ENCODE peak calls at places on chromosomes 5 and 9, in five cellular contexts. One of them, this sample, is unnamed.

GRCh38 chr9:125747765-125748510 is 765 bp downstream of the PBX3 start:
- DNase-seq in heart left ventricle: peak; percentile 47
- DNase-seq in nucleus accumbens: peak; percentile 14
- DNase-seq in body of pancreas: peak; percentile 44
- DNase-seq in T-helper 1 cell: peak; percentile 28
- DNase-seq in this sample: no peak

GRCh38 chr5:105501315-105501714 is 1938.7 kb upstream of the NUDT12 start:
- DNase-seq in body of pancreas: no peak
- DNase-seq in nucleus accumbens: no peak
- DNase-seq in heart left ventricle: no peak
- DNase-seq in T-helper 1 cell: no peak
- DNase-seq in this sample: no peak

GRCh38 chr9:108676344-108676743 is 179.4 kb downstream of the ACTL7B start:
- DNase-seq in body of pancreas: no peak
- DNase-seq in heart left ventricle: no peak
- DNase-seq in T-helper 1 cell: no peak
- DNase-seq in nucleus accumbens: no peak
- DNase-seq in this sample: no peak

GRCh38 chr5:170337055-170337454 is 39.5 kb upstream of the LCP2 start:
- DNase-seq in nucleus accumbens: no peak
- DNase-seq in body of pancreas: no peak
- DNase-seq in T-helper 1 cell: no peak
- DNase-seq in heart left ventricle: no peak
- DNase-seq in this sample: no peak

GRCh38 chr5:112183103-112183634 is 235.9 kb downstream of the EPB41L4A start:
- DNase-seq in T-helper 1 cell: no peak
- DNase-seq in body of pancreas: peak; percentile 44
- DNase-seq in heart left ventricle: no peak
- DNase-seq in nucleus accumbens: peak; percentile 58
- DNase-seq in this sample: no peak

GRCh38 chr5:83955916-83956315 is 235.3 kb upstream of the HAPLN1 start:
- DNase-seq in body of pancreas: no peak
- DNase-seq in heart left ventricle: no peak
- DNase-seq in nucleus accumbens: no peak
- DNase-seq in T-helper 1 cell: no peak
- DNase-seq in this sample: no peak

GRCh38 chr9:115046786-115047185 is 71.2 kb downstream of the TNC start:
- DNase-seq in T-helper 1 cell: no peak
- DNase-seq in nucleus accumbens: no peak
- DNase-seq in heart left ventricle: no peak
- DNase-seq in body of pancreas: no peak
- DNase-seq in this sample: no peak

GRCh38 chr9:113511856-113512761 is 48.6 kb downstream of the RGS3 start:
- DNase-seq in T-helper 1 cell: peak; percentile 44
- DNase-seq in nucleus accumbens: no peak
- DNase-seq in heart left ventricle: no peak
- DNase-seq in body of pancreas: no peak
- DNase-seq in this sample: no peak

GRCh38 chr5:119343766-119344165 is 12.1 kb upstream of the TNFAIP8 start:
- DNase-seq in heart left ventricle: no peak
- DNase-seq in nucleus accumbens: no peak
- DNase-seq in T-helper 1 cell: no peak
- DNase-seq in body of pancreas: no peak
- DNase-seq in this sample: no peak

GRCh38 chr9:109843651-109844050 is 63.7 kb downstream of the PALM2AKAP2 start:
- DNase-seq in body of pancreas: peak; percentile 48
- DNase-seq in T-helper 1 cell: no peak
- DNase-seq in heart left ventricle: peak; percentile 91
- DNase-seq in nucleus accumbens: no peak
- DNase-seq in this sample: no peak

GRCh38 chr9:100498592-100498991 is 25.6 kb downstream of the TMEFF1 start:
- DNase-seq in heart left ventricle: no peak
- DNase-seq in body of pancreas: no peak
- DNase-seq in T-helper 1 cell: no peak
- DNase-seq in nucleus accumbens: no peak
- DNase-seq in this sample: no peak

GRCh38 chr9:22008662-22009562 is at the start of gene CDKN2B:
- DNase-seq in body of pancreas: peak; percentile 96
- DNase-seq in nucleus accumbens: peak; percentile 89
- DNase-seq in T-helper 1 cell: peak; percentile 45
- DNase-seq in heart left ventricle: peak; percentile 96
- DNase-seq in this sample: peak; percentile 76

GRCh38 chr5:149406203-149406978 is 27.3 kb upstream of the IL17B start:
- DNase-seq in nucleus accumbens: no peak
- DNase-seq in body of pancreas: peak; percentile 20
- DNase-seq in T-helper 1 cell: no peak
- DNase-seq in heart left ventricle: peak; percentile 78
- DNase-seq in this sample: no peak

GRCh38 chr9:16509946-16510504 is 360.4 kb downstream of the BNC2 start:
- DNase-seq in nucleus accumbens: no peak
- DNase-seq in body of pancreas: no peak
- DNase-seq in T-helper 1 cell: no peak
- DNase-seq in heart left ventricle: no peak
- DNase-seq in this sample: no peak